ENCODE peak calls at places on chromosomes 5 and 9, in four cellular contexts. One of them, this sample, is unnamed.

GRCh38 chr9:79572032-79572890 is 496 bp downstream of the TLE4 start:
- DNase-seq in adrenal gland: peak; percentile 71
- DNase-seq in CD8-positive, alpha-beta memory T cell: no peak
- DNase-seq in PC-3: peak; percentile 39
- DNase-seq in this sample: peak; percentile 33

GRCh38 chr5:80591352-80591751 is 21.3 kb upstream of the ANKRD34B start:
- DNase-seq in adrenal gland: no peak
- DNase-seq in CD8-positive, alpha-beta memory T cell: no peak
- DNase-seq in PC-3: no peak
- DNase-seq in this sample: no peak

GRCh38 chr5:585962-586628 is 26.0 kb upstream of the CEP72 start:
- DNase-seq in adrenal gland: no peak
- DNase-seq in CD8-positive, alpha-beta memory T cell: no peak
- DNase-seq in PC-3: no peak
- DNase-seq in this sample: no peak

GRCh38 chr5:135392256-135392655 is 6.8 kb downstream of the MACROH2A1 start:
- DNase-seq in adrenal gland: no peak
- DNase-seq in CD8-positive, alpha-beta memory T cell: no peak
- DNase-seq in PC-3: no peak
- DNase-seq in this sample: no peak

GRCh38 chr9:15081021-15081753 is 171.0 kb upstream of the FREM1 start:
- DNase-seq in adrenal gland: no peak
- DNase-seq in CD8-positive, alpha-beta memory T cell: no peak
- DNase-seq in PC-3: no peak
- DNase-seq in this sample: no peak

GRCh38 chr5:169494383-169495251 is 89.0 kb upstream of the SPDL1 start:
- DNase-seq in adrenal gland: no peak
- DNase-seq in CD8-positive, alpha-beta memory T cell: no peak
- DNase-seq in PC-3: no peak
- DNase-seq in this sample: no peak

GRCh38 chr5:84249918-84250635 is 134.6 kb downstream of the EDIL3 start:
- DNase-seq in adrenal gland: no peak
- DNase-seq in CD8-positive, alpha-beta memory T cell: no peak
- DNase-seq in PC-3: peak; percentile 84
- DNase-seq in this sample: peak; percentile 91

GRCh38 chr9:34690983-34691382 is at the start of gene CCL19:
- DNase-seq in adrenal gland: no peak
- DNase-seq in CD8-positive, alpha-beta memory T cell: no peak
- DNase-seq in PC-3: no peak
- DNase-seq in this sample: no peak

GRCh38 chr5:142977363-142978051 is 207.3 kb downstream of the ARHGAP26 start:
- DNase-seq in adrenal gland: no peak
- DNase-seq in CD8-positive, alpha-beta memory T cell: peak; percentile 11
- DNase-seq in PC-3: peak; percentile 71
- DNase-seq in this sample: peak; percentile 87

GRCh38 chr5:127041571-127041970 is 11.2 kb upstream of the MARCHF3 start:
- DNase-seq in adrenal gland: no peak
- DNase-seq in CD8-positive, alpha-beta memory T cell: no peak
- DNase-seq in PC-3: peak; percentile 44
- DNase-seq in this sample: no peak

GRCh38 chr5:161400583-161400982 is 145.9 kb downstream of the GABRB2 start:
- DNase-seq in adrenal gland: no peak
- DNase-seq in CD8-positive, alpha-beta memory T cell: no peak
- DNase-seq in PC-3: no peak
- DNase-seq in this sample: no peak

DNA sequence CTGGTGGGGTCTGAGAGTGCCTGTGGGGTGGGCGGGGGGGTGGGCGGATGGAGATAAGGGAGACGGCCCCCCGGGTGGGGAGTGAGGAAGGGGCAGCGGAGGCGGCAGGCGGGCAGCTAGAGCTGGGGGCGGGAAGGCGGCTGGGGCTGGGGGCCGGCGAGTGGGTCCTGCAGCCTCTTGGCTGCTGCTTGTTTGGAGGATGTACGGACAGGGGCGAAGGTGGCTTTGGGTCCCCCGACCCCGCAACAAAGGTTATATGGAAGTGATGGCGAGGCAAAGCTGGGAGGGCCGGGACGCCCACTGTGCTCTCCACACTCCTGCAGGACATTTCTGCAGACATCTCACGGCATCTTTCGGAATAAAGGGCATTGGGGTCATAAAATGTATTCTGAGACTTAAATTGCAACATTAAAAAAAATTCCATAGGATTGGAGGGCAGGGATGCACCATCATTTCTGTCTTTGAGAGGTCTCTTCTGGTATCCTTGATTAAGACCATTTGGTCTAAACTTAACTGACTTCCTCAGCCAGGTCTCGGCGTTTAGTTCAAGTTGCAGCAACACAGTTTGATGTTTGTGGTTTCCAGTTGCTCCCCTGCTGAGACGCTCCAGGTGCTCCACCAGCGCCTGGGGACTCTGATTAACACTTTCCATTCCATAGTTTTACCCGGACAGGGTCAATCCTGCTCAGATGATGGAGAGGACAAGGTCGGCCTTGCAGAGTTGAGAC is 101.5 kb upstream of the SSBP2 start:
- DNase-seq in adrenal gland: peak; percentile 54
- DNase-seq in CD8-positive, alpha-beta memory T cell: peak; percentile 44
- DNase-seq in PC-3: no peak
- DNase-seq in this sample: no peak
- H3K4me1 ChIP-seq in adrenal gland: peaks cover 14% of the 10 kb centered on the region
- H3K4me1 ChIP-seq in CD8-positive, alpha-beta memory T cell: peaks cover 28% of the 10 kb centered on the region
- H3K4me1 ChIP-seq in PC-3: peaks cover 12% of the 10 kb centered on the region
- H3K4me1 ChIP-seq in this sample: peaks cover 22% of the 10 kb centered on the region

DNA sequence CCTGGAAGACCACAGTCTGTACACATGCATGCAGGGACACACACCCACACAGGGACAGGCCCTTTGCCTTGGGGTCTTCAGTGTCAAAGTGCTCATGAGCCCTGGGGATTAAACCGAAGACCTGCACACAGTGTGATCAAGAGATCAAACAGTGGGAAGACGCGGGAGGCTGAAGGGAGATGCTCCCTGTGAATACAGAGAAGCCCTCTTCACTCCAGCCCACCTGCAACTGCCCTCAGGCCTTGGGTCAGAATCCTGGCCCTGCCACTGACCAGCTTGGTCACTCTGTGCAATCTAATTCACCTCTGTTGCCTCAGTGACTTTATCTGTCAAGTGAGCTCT is 2.9 kb downstream of the RALGDS start:
- DNase-seq in adrenal gland: no peak
- DNase-seq in CD8-positive, alpha-beta memory T cell: no peak
- DNase-seq in PC-3: no peak
- DNase-seq in this sample: no peak
- H3K4me3 ChIP-seq in adrenal gland: no peak overlapping the region
- H3K4me3 ChIP-seq in CD8-positive, alpha-beta memory T cell: no peak overlapping the region
- H3K4me3 ChIP-seq in PC-3: no peak overlapping the region
- H3K4me3 ChIP-seq in this sample: no peak overlapping the region

DNA sequence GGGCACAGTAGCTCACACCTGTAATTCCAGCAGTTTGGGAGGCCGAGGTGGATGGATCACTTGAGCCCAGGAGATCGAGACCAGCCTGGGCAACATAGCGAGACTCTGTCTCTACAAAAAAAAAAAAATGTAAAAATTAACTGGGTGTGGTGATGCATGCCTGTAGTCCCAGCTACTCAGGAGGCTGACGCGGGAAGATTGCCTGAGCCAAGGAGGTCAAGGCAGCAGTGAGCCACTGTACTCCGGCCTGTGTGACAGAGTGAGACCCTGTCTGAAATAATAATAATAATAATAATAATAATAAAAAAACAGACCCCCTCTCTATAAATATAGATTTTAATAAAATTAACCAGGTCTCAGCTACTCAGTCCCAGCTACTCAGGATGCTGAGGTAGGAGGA is 179.7 kb downstream of the AOPEP start:
- DNase-seq in adrenal gland: no peak
- DNase-seq in CD8-positive, alpha-beta memory T cell: no peak
- DNase-seq in PC-3: no peak
- DNase-seq in this sample: no peak
- H3K27ac ChIP-seq in adrenal gland: no peak overlapping the region
- H3K27ac ChIP-seq in CD8-positive, alpha-beta memory T cell: no peak overlapping the region
- H3K27ac ChIP-seq in PC-3: no peak overlapping the region
- H3K27ac ChIP-seq in this sample: no peak overlapping the region

GRCh38 chr5:134151723-134152122 is 25.0 kb downstream of the SKP1 start:
- DNase-seq in adrenal gland: no peak
- DNase-seq in CD8-positive, alpha-beta memory T cell: no peak
- DNase-seq in PC-3: no peak
- DNase-seq in this sample: no peak
- H3K4me1 ChIP-seq in adrenal gland: peaks cover 4% of the 10 kb centered on the region
- H3K4me1 ChIP-seq in CD8-positive, alpha-beta memory T cell: peaks cover 52% of the 10 kb centered on the region
- H3K4me1 ChIP-seq in PC-3: no peaks in the 10 kb centered on the region
- H3K4me1 ChIP-seq in this sample: peaks cover 5% of the 10 kb centered on the region

GRCh38 chr9:113886003-113886324 is 9.9 kb downstream of the ZNF618 start:
- DNase-seq in adrenal gland: no peak
- DNase-seq in CD8-positive, alpha-beta memory T cell: no peak
- DNase-seq in PC-3: no peak
- DNase-seq in this sample: no peak
- H3K4me3 ChIP-seq in adrenal gland: peak overlapping the region; percentile 9
- H3K4me3 ChIP-seq in CD8-positive, alpha-beta memory T cell: peak overlapping the region; percentile 52
- H3K4me3 ChIP-seq in PC-3: no peak overlapping the region
- H3K4me3 ChIP-seq in this sample: peak overlapping the region; percentile 25

GRCh38 chr9:127788337-127789011 is 2.6 kb downstream of the CDK9 start:
- DNase-seq in adrenal gland: peak; percentile 91
- DNase-seq in CD8-positive, alpha-beta memory T cell: no peak
- DNase-seq in PC-3: no peak
- DNase-seq in this sample: no peak
- H3K27ac ChIP-seq in adrenal gland: peak overlapping the region; percentile 99
- H3K27ac ChIP-seq in CD8-positive, alpha-beta memory T cell: no peak overlapping the region
- H3K27ac ChIP-seq in PC-3: no peak overlapping the region
- H3K27ac ChIP-seq in this sample: no peak overlapping the region

DNA sequence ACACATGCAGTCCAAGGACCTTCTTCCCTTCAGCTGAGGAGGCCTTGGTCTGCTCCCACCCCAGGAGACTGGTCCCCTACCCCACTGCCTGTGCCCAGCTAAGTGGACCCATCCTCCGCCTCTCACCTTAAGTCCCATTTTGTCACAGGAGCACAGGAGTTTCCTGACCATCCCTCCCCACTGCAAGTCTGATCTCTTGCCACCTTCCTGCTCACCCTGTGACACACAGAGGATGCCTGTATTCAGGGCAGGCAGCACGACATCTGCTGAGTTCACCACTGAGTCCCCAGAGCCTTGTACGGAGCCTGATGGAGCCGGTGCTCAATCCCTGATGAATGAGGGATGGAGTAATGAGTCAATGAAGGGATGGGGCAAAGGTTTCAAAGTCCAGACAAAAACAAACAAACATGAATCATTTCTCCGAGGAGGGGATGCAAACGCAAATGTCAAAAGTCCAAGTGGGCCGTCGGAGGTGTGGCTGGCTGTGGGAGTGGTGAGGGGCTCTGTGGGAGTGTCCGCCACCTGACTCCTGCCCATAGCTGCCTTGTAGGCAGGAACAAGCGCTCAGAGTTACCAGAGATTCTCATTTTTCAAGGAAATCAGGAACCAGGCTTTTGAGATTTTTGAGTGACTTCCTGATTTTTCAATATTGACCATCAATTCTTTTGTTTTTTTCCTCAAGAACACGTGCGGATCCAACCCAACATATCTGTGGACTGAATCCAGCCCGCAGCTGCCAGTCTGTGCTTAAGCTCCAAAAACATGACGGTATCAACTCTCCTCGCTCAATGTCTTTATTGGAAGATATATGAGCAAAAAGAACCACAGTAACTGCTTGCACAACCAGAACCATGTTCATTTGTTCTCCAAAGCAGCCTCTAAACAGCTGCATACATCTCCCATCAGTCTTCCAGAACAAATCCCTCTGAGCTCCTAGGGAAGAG is 4.4 kb downstream of the RAPGEF1 start:
- DNase-seq in adrenal gland: no peak
- DNase-seq in CD8-positive, alpha-beta memory T cell: no peak
- DNase-seq in PC-3: peak; percentile 62
- DNase-seq in this sample: no peak
- H3K4me1 ChIP-seq in adrenal gland: peaks cover 35% of the 10 kb centered on the region
- H3K4me1 ChIP-seq in CD8-positive, alpha-beta memory T cell: peaks cover 81% of the 10 kb centered on the region
- H3K4me1 ChIP-seq in PC-3: peaks cover 64% of the 10 kb centered on the region
- H3K4me1 ChIP-seq in this sample: peaks cover 61% of the 10 kb centered on the region

GRCh38 chr5:172925336-172925948 is 33.8 kb upstream of the RPL26L1 start:
- DNase-seq in adrenal gland: no peak
- DNase-seq in CD8-positive, alpha-beta memory T cell: no peak
- DNase-seq in PC-3: no peak
- DNase-seq in this sample: no peak

GRCh38 chr5:172920995-172921394 is 38.2 kb upstream of the RPL26L1 start:
- DNase-seq in adrenal gland: no peak
- DNase-seq in CD8-positive, alpha-beta memory T cell: no peak
- DNase-seq in PC-3: no peak
- DNase-seq in this sample: no peak

GRCh38 chr5:172926008-172926523 is 33.2 kb upstream of the RPL26L1 start:
- DNase-seq in adrenal gland: no peak
- DNase-seq in CD8-positive, alpha-beta memory T cell: no peak
- DNase-seq in PC-3: no peak
- DNase-seq in this sample: no peak

GRCh38 chr5:172921906-172922305 is 37.3 kb upstream of the RPL26L1 start:
- DNase-seq in adrenal gland: no peak
- DNase-seq in CD8-positive, alpha-beta memory T cell: no peak
- DNase-seq in PC-3: no peak
- DNase-seq in this sample: no peak

DNA sequence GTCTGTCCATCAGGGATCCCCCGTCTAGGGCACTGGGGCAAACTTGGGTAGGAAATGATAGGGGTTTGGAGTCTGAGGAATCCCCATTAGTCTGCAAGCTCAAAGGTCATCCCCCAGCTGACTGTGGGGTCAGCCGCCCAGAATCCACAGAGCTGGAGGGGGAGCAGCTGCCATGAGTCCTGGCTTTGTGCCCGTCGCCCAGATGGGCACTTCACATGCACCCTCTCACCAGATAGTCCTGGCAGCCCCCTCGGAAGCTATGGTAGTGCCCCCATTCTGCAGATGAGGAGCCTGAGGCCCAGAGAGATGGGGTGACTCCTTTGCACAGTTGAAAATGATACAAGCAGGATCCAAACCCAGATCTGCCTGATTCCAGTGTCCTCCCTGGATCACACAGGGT is 35.7 kb upstream of the RPL26L1 start:
- DNase-seq in adrenal gland: no peak
- DNase-seq in CD8-positive, alpha-beta memory T cell: no peak
- DNase-seq in PC-3: no peak
- DNase-seq in this sample: no peak
- H3K4me3 ChIP-seq in adrenal gland: no peak overlapping the region
- H3K4me3 ChIP-seq in CD8-positive, alpha-beta memory T cell: no peak overlapping the region
- H3K4me3 ChIP-seq in PC-3: no peak overlapping the region
- H3K4me3 ChIP-seq in this sample: no peak overlapping the region

This sample was measured in SJSA1.